ENCODE peak calls at places on chromosomes 12 and 14, in five cellular contexts. R is CD4-positive, alpha-beta memory T cell; G is heart left ventricle; C is dorsolateral prefrontal cortex; N is pancreas. L is an unnamed sample.
A peak's percentile ranks its signal among the peaks of the same experiment; 100 is the strongest.

GRCh38 chr12:109518820-109519665 is 41.6 kb downstream of the UBE3B start:
- DNase-seq in G (no peak), N (peak; percentile 29), C (peak; percentile 52), R (peak; percentile 47), L (peak; percentile 52)

GRCh38 chr12:6548556-6549378 is 7.1 kb downstream of the IFFO1 start:
- DNase-seq in N (no peak), C (no peak), G (peak; percentile 64), R (no peak), L (no peak)

GRCh38 chr12:10366875-10367274 is 23.0 kb downstream of the KLRK1 start:
- DNase-seq in N (no peak), C (no peak), R (no peak), G (no peak), L (no peak)

GRCh38 chr12:98296462-98297079 is 218.8 kb upstream of the TMPO start:
- DNase-seq in G (no peak), C (no peak), R (no peak), N (no peak), L (no peak)

GRCh38 chr12:48351022-48351708 is 446 bp upstream of the ZNF641 start:
- DNase-seq in N (peak; percentile 77), R (no peak), G (no peak), C (peak; percentile 73), L (peak; percentile 84)

GRCh38 chr12:111758120-111758561 is 8.6 kb upstream of the ALDH2 start:
- DNase-seq in N (peak; percentile 76), C (peak; percentile 80), G (peak; percentile 76), R (no peak), L (peak; percentile 68)

GRCh38 chr12:22821985-22822384 is 197.0 kb downstream of the ETNK1 start:
- DNase-seq in N (no peak), R (no peak), C (no peak), G (no peak), L (no peak)

GRCh38 chr12:82810568-82810967 is 123.9 kb downstream of the TMTC2 start:
- DNase-seq in R (no peak), C (no peak), G (no peak), N (no peak), L (no peak)

GRCh38 chr12:104627231-104627974 is 170.7 kb downstream of the CHST11 start:
- DNase-seq in G (no peak), N (no peak), C (no peak), R (no peak), L (no peak)

GRCh38 chr12:53798575-53798974 is 46.8 kb upstream of the CISTR start:
- DNase-seq in R (no peak), N (no peak), C (no peak), G (no peak), L (no peak)

GRCh38 chr14:78075033-78075432 is 95.1 kb upstream of the NRXN3 start:
- DNase-seq in R (no peak), N (no peak), G (no peak), C (no peak), L (no peak)

GRCh38 chr14:69652942-69653680 is 41.7 kb downstream of the SUSD6 start:
- DNase-seq in G (no peak), N (no peak), C (no peak), R (no peak), L (no peak)

GRCh38 chr14:20719777-20720176 is 25.9 kb upstream of the EDDM3A start:
- DNase-seq in N (peak; percentile 44), C (no peak), G (no peak), R (no peak), L (no peak)

GRCh38 chr14:91348861-91349465 is 68.7 kb downstream of the CCDC88C start:
- DNase-seq in G (no peak), C (no peak), N (no peak), R (no peak), L (no peak)

GRCh38 chr12:43282106-43282505 is 269.9 kb downstream of the ADAMTS20 start:
- DNase-seq in G (no peak), N (no peak), C (no peak), R (no peak), L (no peak)

GRCh38 chr14:51507556-51508511 is 143.9 kb upstream of the FRMD6 start:
- DNase-seq in G (peak; percentile 79), R (no peak), C (peak; percentile 15), N (peak; percentile 16), L (no peak)

GRCh38 chr12:65778268-65779090 is 45.8 kb upstream of the HMGA2 start:
- DNase-seq in N (no peak), C (no peak), G (no peak), R (no peak), L (no peak)

GRCh38 chr14:29320261-29320660 is 553.7 kb downstream of the FOXG1 start:
- DNase-seq in G (no peak), R (no peak), C (no peak), N (no peak), L (no peak)

GRCh38 chr14:92754956-92755355 is 6.5 kb upstream of the LGMN start:
- DNase-seq in G (no peak), R (no peak), C (no peak), N (no peak), L (no peak)

GRCh38 chr12:19223695-19224094 is 94.2 kb downstream of the PLEKHA5 start:
- DNase-seq in G (no peak), C (no peak), R (no peak), N (no peak), L (no peak)

GRCh38 chr12:19220861-19221466 is 91.4 kb downstream of the PLEKHA5 start:
- DNase-seq in G (no peak), C (no peak), N (no peak), R (no peak), L (no peak)

GRCh38 chr12:19223018-19223417 is 93.5 kb downstream of the PLEKHA5 start:
- DNase-seq in N (no peak), R (no peak), C (no peak), G (no peak), L (no peak)

GRCh38 chr12:19224746-19225145 is 95.2 kb downstream of the PLEKHA5 start:
- DNase-seq in G (no peak), C (no peak), N (no peak), R (no peak), L (no peak)

DNA sequence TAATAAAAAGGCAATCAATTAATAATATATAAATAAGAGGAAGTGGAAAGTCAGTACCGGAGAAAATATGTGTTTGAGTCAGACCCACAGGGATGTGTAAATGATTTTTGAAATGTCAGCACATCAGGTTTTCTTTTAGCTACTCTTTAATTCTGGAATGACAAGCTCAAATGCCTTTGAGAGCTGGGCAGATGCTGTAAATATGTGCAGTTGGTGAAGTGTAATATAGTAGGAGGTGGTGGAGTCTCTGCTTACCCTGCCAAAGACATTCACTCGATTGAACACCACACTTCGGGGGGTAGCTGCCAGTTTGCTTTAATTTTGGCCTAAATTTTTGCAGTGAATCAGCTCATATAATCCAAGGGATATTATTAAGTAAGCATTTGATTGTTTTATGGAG is 93.0 kb downstream of the PLEKHA5 start:
- DNase-seq in G (no peak), N (no peak), C (no peak), R (no peak), L (no peak)
- H3K4me3 ChIP-seq in G (no peak overlapping the region), N (no peak overlapping the region), C (no peak overlapping the region), R (no peak overlapping the region), L (no peak overlapping the region)

DNA sequence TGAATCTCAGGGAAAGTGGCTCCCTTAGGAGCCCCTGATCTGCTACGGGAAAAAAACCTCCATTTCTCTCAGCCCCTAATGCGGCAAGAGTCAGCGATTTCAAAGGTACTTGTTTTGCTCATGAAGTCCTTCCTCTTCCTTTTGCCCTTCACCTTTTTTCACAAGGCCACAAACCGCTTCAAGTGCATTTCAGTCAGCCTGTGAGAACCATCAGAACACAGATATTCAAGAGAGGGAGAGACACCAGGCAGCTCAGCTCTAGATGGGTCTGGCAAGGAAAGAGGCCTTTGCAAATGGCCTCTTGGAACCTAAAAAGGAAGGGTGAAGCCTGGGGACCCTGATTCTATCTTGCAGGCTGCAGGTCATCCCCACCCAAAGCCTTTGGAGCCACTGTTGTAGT is 144.9 kb downstream of the SAMD4A start:
- DNase-seq in N (no peak), R (no peak), C (no peak), G (no peak), L (no peak)
- H3K4me3 ChIP-seq in N (no peak overlapping the region), R (no peak overlapping the region), C (no peak overlapping the region), G (no peak overlapping the region), L (no peak overlapping the region)

GRCh38 chr14:100586520-100587247 is 533 bp downstream of the BEGAIN start:
- DNase-seq in C (no peak), R (no peak), N (no peak), G (peak; percentile 56), L (peak; percentile 45)
- H3K4me3 ChIP-seq in C (peak overlapping the region; percentile 62), R (no peak overlapping the region), N (peak overlapping the region; percentile 29), G (peak overlapping the region; percentile 59), L (peak overlapping the region; percentile 64)

DNA sequence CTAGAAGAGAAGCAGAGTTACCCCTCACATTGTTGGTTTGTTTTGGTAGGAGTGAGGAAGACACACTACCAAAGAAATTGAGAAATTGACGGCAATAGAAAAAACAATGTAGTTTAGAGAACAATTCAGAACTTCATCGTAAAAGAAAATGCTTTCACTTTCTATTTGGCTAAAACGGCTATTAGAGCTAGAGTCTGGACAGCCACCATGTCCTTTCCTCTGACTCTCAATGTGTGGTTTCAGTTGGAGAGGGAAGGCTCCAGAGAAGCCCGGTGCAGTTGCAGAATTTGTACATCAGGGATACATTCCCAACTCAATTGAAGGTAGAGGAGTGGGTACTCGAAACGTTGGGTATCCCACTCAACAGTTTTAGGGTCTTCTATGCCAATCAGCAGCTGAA is 535.3 kb downstream of the GALC start:
- DNase-seq in R (no peak), N (no peak), C (no peak), G (no peak), L (no peak)
- H3K4me3 ChIP-seq in R (no peak overlapping the region), N (no peak overlapping the region), C (no peak overlapping the region), G (no peak overlapping the region), L (no peak overlapping the region)